ENCODE peak calls at places on chromosomes 16 and 17, in eight cellular contexts. B is DND-41, Y is breast epithelium, E is hepatocyte, T is Peyer's patch, U is osteoblast, M is ascending aorta, S is neural progenitor cell. Z is an unnamed sample.

GRCh38 chr16:14378131-14378551 is 251.9 kb downstream of the PARN start:
- DNase-seq in S (no peak), Y (no peak), E (peak; percentile 39), B (no peak), T (no peak), M (no peak), U (no peak), Z (peak; percentile 60)

GRCh38 chr17:37067555-37068111 is 118.9 kb downstream of the AATF start:
- DNase-seq in Y (peak; percentile 68), E (peak; percentile 72), T (peak; percentile 90), M (no peak), U (peak; percentile 87), S (no peak), B (no peak), Z (peak; percentile 35)

GRCh38 chr17:15273141-15273793 is 8.1 kb upstream of the PMP22 start:
- DNase-seq in Y (no peak), S (no peak), E (no peak), B (no peak), M (peak; percentile 48), T (no peak), U (peak; percentile 88), Z (no peak)

GRCh38 chr17:10610821-10611323 is 46.2 kb downstream of the MYH3 start:
- DNase-seq in U (no peak), S (no peak), B (no peak), E (no peak), T (no peak), M (no peak), Y (no peak), Z (no peak)

GRCh38 chr16:81558444-81559175 is 114.0 kb downstream of the CMIP start:
- DNase-seq in U (no peak), E (peak; percentile 90), M (no peak), T (peak; percentile 90), S (peak; percentile 24), B (no peak), Y (peak; percentile 69), Z (no peak)

GRCh38 chr17:30372755-30373154 is 6.0 kb upstream of the CPD start:
- DNase-seq in M (no peak), E (no peak), B (no peak), T (no peak), S (no peak), Y (no peak), U (no peak), Z (peak; percentile 20)

GRCh38 chr16:72878301-72879269 is 169.3 kb downstream of the ZFHX3 start:
- DNase-seq in Y (no peak), T (no peak), S (no peak), B (no peak), M (no peak), U (no peak), E (peak; percentile 78), Z (no peak)

GRCh38 chr17:34303606-34304005 is 15.6 kb upstream of the CCL8 start:
- DNase-seq in M (no peak), U (no peak), B (no peak), Y (no peak), E (no peak), S (no peak), T (no peak), Z (no peak)

GRCh38 chr17:77593081-77593480 is 365.4 kb upstream of the TNRC6C start:
- DNase-seq in Y (peak; percentile 45), S (no peak), T (no peak), B (no peak), M (no peak), E (no peak), U (no peak), Z (peak; percentile 11)
- H3K27me3 ChIP-seq in Y (no peaks in the 10 kb centered on the region), S (no peaks in the 10 kb centered on the region), T (no peaks in the 10 kb centered on the region), B (no peaks in the 10 kb centered on the region), M (no peaks in the 10 kb centered on the region), E (no peaks in the 10 kb centered on the region), U (peaks cover 13% of the 10 kb centered on the region), Z (no peaks in the 10 kb centered on the region)

DNA sequence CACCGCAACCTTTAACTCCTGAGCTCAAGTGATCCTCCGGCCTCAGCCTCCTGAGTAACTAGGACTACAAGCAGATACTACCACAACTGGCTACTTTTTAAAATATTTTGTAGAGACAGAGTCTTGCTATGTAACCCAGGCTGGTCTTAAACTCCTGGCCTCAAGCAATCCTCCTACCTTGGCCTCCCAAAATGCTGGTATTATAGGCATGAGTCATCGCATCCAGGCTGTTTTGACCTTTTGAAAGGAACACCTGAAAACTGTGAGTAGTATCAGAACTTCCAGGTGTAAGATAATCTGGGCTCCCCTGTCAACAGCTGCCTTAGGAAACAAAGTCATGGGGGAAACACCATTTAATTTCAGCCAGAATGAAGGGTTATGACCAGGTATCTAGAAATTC is 77.5 kb downstream of the CYTH1 start:
- DNase-seq in S (no peak), B (no peak), T (no peak), Y (no peak), M (no peak), E (no peak), U (no peak), Z (no peak)
- H3K36me3 ChIP-seq in S (no peaks in the 10 kb centered on the region), B (peaks cover 15% of the 10 kb centered on the region), T (peaks cover 87% of the 10 kb centered on the region), Y (no peaks in the 10 kb centered on the region), M (peaks cover 11% of the 10 kb centered on the region), E (no peaks in the 10 kb centered on the region), U (peaks cover 21% of the 10 kb centered on the region), Z (peaks cover 2% of the 10 kb centered on the region)

DNA sequence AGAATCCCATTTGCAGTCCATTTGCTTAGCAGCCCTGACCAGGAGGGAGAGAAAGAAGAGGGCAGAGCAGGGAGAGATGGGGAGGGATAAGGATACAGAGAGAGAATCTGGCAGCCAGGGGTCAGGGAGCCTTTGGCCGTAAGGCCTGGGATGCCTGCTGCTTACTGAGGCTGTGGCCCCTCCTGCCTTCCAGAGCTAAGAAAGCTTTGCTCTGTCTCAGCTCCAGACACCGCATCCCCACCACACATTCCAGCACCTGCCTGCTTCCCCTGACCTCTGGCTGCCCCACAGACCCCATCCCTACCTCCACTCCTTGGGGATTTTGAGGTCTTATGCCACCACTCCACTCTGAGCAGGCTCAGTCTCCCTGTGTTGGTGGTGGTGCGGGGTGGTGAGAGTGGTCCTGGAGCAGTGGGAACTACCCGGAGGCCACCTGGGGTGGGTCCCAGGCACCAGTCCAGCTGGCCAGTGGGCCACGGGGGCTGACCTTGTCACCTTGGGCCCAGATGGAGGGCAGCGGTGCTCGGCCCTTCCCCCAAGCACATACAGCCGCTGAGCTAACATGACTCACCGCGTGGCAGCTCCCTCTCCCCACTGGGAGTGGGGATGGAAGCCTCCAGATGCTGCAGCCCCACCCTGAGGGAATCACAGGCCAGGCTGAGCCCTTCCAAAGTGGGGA is 58.3 kb downstream of the RAI1 start:
- DNase-seq in Y (no peak), T (no peak), U (peak; percentile 99), E (peak; percentile 79), M (no peak), S (peak; percentile 48), B (no peak), Z (peak; percentile 60)
- H3K4me3 ChIP-seq in Y (no peak overlapping the region), T (no peak overlapping the region), U (peak overlapping the region; percentile 12), E (no peak overlapping the region), M (no peak overlapping the region), S (no peak overlapping the region), B (no peak overlapping the region), Z (no peak overlapping the region)

GRCh38 chr16:1012722-1013592 is 31.4 kb downstream of the SOX8 start:
- DNase-seq in M (no peak), Y (no peak), E (no peak), T (no peak), U (no peak), S (no peak), B (no peak), Z (peak; percentile 65)
- H3K27me3 ChIP-seq in M (no peaks in the 10 kb centered on the region), Y (peaks cover 3% of the 10 kb centered on the region), E (no peaks in the 10 kb centered on the region), T (no peaks in the 10 kb centered on the region), U (peaks cover 2% of the 10 kb centered on the region), S (no peaks in the 10 kb centered on the region), B (no peaks in the 10 kb centered on the region), Z (no peaks in the 10 kb centered on the region)

DNA sequence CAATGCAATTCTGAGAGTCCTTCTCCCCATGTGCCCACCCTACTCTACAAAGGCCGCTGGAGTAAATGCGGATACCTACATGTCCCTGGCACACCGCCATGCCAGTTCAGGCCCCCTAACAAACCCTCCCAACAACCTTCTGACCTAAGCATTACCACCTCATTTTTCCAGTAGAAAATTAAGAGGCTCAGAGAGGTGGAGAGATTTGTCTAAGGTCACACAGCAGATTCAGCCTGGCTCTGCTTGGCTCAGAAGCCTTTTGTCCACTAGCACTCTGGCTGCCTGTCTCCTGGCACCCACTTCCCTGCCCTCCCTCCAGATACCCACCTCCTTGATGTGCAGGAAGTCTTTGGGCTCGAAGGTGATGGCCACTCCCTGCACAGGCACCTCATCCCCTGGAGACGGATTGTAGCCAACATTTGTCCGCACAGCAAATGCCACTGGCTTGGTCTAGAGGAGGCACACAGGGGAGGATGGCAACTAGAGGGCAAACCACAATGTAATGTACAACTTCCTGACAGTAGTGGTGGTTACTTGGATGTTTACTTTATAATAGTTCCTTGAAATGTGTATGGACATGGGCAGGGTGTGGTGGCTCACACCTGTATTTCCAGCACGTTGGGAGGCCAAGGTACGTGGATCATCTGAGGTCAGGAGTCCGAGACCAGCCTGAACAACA is 10.2 kb downstream of the CACNB1 start:
- DNase-seq in M (no peak), T (no peak), B (no peak), E (no peak), U (peak; percentile 27), S (no peak), Y (no peak), Z (no peak)
- H3K36me3 ChIP-seq in M (peaks cover 91% of the 10 kb centered on the region), T (peaks cover 25% of the 10 kb centered on the region), B (peaks cover 83% of the 10 kb centered on the region), E (no peaks in the 10 kb centered on the region), U (peaks cover 42% of the 10 kb centered on the region), S (no peaks in the 10 kb centered on the region), Y (peaks cover 8% of the 10 kb centered on the region), Z (peaks cover 26% of the 10 kb centered on the region)

GRCh38 chr17:45225051-45225700 is 3.5 kb downstream of the FMNL1 start:
- DNase-seq in T (no peak), U (peak; percentile 92), S (no peak), M (peak; percentile 62), E (no peak), B (peak; percentile 83), Y (no peak), Z (peak; percentile 50)
- H3K4me3 ChIP-seq in T (peak overlapping the region; percentile 76), U (no peak overlapping the region), S (no peak overlapping the region), M (peak overlapping the region; percentile 0), E (no peak overlapping the region), B (no peak overlapping the region), Y (no peak overlapping the region), Z (no peak overlapping the region)

GRCh38 chr17:74585711-74586110 is 6.4 kb downstream of the CD300LD start:
- DNase-seq in S (no peak), T (no peak), M (no peak), U (no peak), E (no peak), Y (no peak), B (no peak), Z (no peak)
- H3K27me3 ChIP-seq in S (no peaks in the 10 kb centered on the region), T (no peaks in the 10 kb centered on the region), M (no peaks in the 10 kb centered on the region), U (peaks cover 7% of the 10 kb centered on the region), E (no peaks in the 10 kb centered on the region), Y (no peaks in the 10 kb centered on the region), B (no peaks in the 10 kb centered on the region), Z (no peaks in the 10 kb centered on the region)

GRCh38 chr16:57462209-57462977 is at the start of gene POLR2C:
- DNase-seq in B (peak; percentile 91), M (peak; percentile 93), Y (peak; percentile 85), T (peak; percentile 95), E (peak; percentile 93), S (peak; percentile 92), U (peak; percentile 96), Z (peak; percentile 94)
- H3K36me3 ChIP-seq in B (peaks cover 73% of the 10 kb centered on the region), M (peaks cover 36% of the 10 kb centered on the region), Y (peaks cover 6% of the 10 kb centered on the region), T (peaks cover 74% of the 10 kb centered on the region), E (no peaks in the 10 kb centered on the region), S (no peaks in the 10 kb centered on the region), U (peaks cover 63% of the 10 kb centered on the region), Z (peaks cover 44% of the 10 kb centered on the region)

Z was measured in H7.